ENCODE peak calls at places on chromosomes 3 and 15, in six cellular contexts. F is right cardiac atrium, B is globus pallidus, O is substantia nigra, U is NCI-H524, T is NCI-H1417. D is an unnamed sample.

GRCh38 chr15:60320365-60320764 is 77.4 kb downstream of the ANXA2 start:
- DNase-seq in F (no peak), O (no peak), U (no peak), B (no peak), T (no peak), D (no peak)

GRCh38 chr15:80379671-80380070 is 24.5 kb upstream of the ARNT2 start:
- DNase-seq in O (peak), U (no peak), T (no peak), B (peak), F (no peak), D (no peak)

GRCh38 chr3:172853911-172854648 is 103.6 kb downstream of the ECT2 start:
- DNase-seq in U (no peak), O (no peak), F (no peak), B (no peak), T (no peak), D (no peak)

GRCh38 chr3:62445267-62445666 is 71.9 kb upstream of the FEZF2 start:
- DNase-seq in T (no peak), B (no peak), O (no peak), F (no peak), U (no peak), D (no peak)

GRCh38 chr3:72303926-72304325 is 519.0 kb upstream of the PROK2 start:
- DNase-seq in O (no peak), F (no peak), B (no peak), T (no peak), U (peak), D (peak)

GRCh38 chr15:64334530-64334929 is 21.4 kb downstream of the CSNK1G1 start:
- DNase-seq in U (no peak), B (no peak), F (no peak), O (no peak), T (no peak), D (no peak)

GRCh38 chr15:98063311-98063710 is 102.8 kb downstream of the ARRDC4 start:
- DNase-seq in F (no peak), T (no peak), U (no peak), B (no peak), O (no peak), D (no peak)

GRCh38 chr3:179560791-179561190 is 1.9 kb upstream of the ACTL6A start:
- DNase-seq in F (no peak), O (no peak), T (no peak), U (no peak), B (no peak), D (no peak)

GRCh38 chr15:38758001-38758400 is 193.4 kb upstream of the RASGRP1 start:
- DNase-seq in F (no peak), T (no peak), B (no peak), U (peak), O (no peak), D (peak)

GRCh38 chr3:62607287-62608029 is 234.1 kb upstream of the FEZF2 start:
- DNase-seq in O (no peak), T (no peak), B (no peak), F (peak), U (no peak), D (no peak)

GRCh38 chr3:183504597-183504996 is 50.9 kb downstream of the KLHL6 start:
- DNase-seq in T (no peak), B (no peak), F (no peak), U (no peak), O (no peak), D (no peak)

GRCh38 chr3:78277220-78277619 is 1237.3 kb downstream of the ROBO2 start:
- DNase-seq in U (no peak), B (no peak), F (no peak), O (no peak), T (no peak), D (no peak)

GRCh38 chr3:40079845-40080240 is 229.7 kb upstream of the EIF1B start:
- DNase-seq in F (no peak), U (no peak), O (no peak), B (no peak), T (no peak), D (no peak)

GRCh38 chr15:41806291-41807181 is 21.4 kb upstream of the JMJD7 start:
- DNase-seq in U (no peak), F (no peak), B (no peak), T (no peak), O (no peak), D (no peak)

GRCh38 chr3:38576131-38577088 is 73.1 kb downstream of the SCN5A start:
- DNase-seq in B (no peak), O (no peak), U (no peak), T (no peak), F (no peak), D (no peak)

GRCh38 chr3:197339841-197340520 is 41.6 kb upstream of the DLG1 start:
- DNase-seq in F (no peak), B (no peak), T (no peak), O (no peak), U (no peak), D (peak)

GRCh38 chr3:42683875-42684593 is 1.3 kb upstream of the KLHL40 start:
- DNase-seq in T (no peak), O (peak), F (peak), U (no peak), B (peak), D (no peak)

GRCh38 chr15:67927501-67928156 is 87.8 kb upstream of the RNU6-1 start:
- DNase-seq in T (no peak), O (no peak), B (no peak), U (no peak), F (peak), D (no peak)

GRCh38 chr15:29475096-29475495 is 205.5 kb upstream of the NSMCE3 start:
- DNase-seq in T (no peak), O (no peak), F (no peak), U (no peak), B (no peak), D (no peak)

GRCh38 chr3:41159581-41160189 is 39.6 kb upstream of the CTNNB1 start:
- DNase-seq in T (no peak), F (no peak), O (no peak), B (no peak), U (no peak), D (no peak)

GRCh38 chr15:75237316-75237982 is 20.7 kb upstream of the GOLGA6C start:
- DNase-seq in F (no peak), T (no peak), B (no peak), O (no peak), U (no peak), D (no peak)